ENCODE peak calls at places on chromosomes 12 and 14, in eight cellular contexts. H is iPS-NIHi11, J is left colon, Q is HuH-7.5, F is AG08395, L is fibroblast of pulmonary artery, X is HCEC 1CT, Y is left lobe of liver. W is an unnamed sample.

GRCh38 chr12:95966287-95966870 is 23.2 kb downstream of the AMDHD1 start:
- DNase-seq in H (no peak), J (no peak), Q (peak), F (no peak), L (no peak), X (no peak), Y (peak), W (no peak)

GRCh38 chr12:118402251-118402650 is 25.9 kb downstream of the SUDS3 start:
- DNase-seq in H (no peak), J (no peak), Q (no peak), F (peak), L (peak), X (peak), Y (no peak), W (peak)

GRCh38 chr12:4824415-4824814 is 85.3 kb upstream of the KCNA1 start:
- DNase-seq in H (no peak), J (no peak), Q (no peak), F (peak), L (peak), X (peak), Y (no peak), W (peak)

GRCh38 chr12:53825246-53826081 is 73.7 kb upstream of the CISTR start:
- DNase-seq in H (no peak), J (no peak), Q (peak), F (peak), L (no peak), X (peak), Y (peak), W (no peak)

GRCh38 chr14:76090611-76091010 is 61.1 kb upstream of the GPATCH2L start:
- DNase-seq in H (no peak), J (no peak), Q (no peak), F (peak), L (no peak), X (no peak), Y (no peak), W (peak)

GRCh38 chr14:29925106-29925722 is 2.4 kb downstream of the PRKD1 start:
- DNase-seq in H (peak), J (no peak), Q (no peak), F (peak), L (peak), X (peak), Y (no peak), W (peak)

GRCh38 chr12:15788266-15789214 is 648 bp downstream of the EPS8 start:
- DNase-seq in H (peak), J (peak), Q (peak), F (peak), L (peak), X (peak), Y (peak), W (peak)

GRCh38 chr14:51873221-51873893 is 12.9 kb downstream of the GNG2 start:
- DNase-seq in H (no peak), J (no peak), Q (no peak), F (peak), L (peak), X (peak), Y (no peak), W (peak)

GRCh38 chr12:21879312-21879711 is 61.9 kb downstream of the ABCC9 start:
- DNase-seq in H (no peak), J (no peak), Q (no peak), F (no peak), L (no peak), X (no peak), Y (no peak), W (no peak)

GRCh38 chr14:58955294-58955821 is 233.1 kb upstream of the DAAM1 start:
- DNase-seq in H (no peak), J (no peak), Q (no peak), F (no peak), L (peak), X (no peak), Y (no peak), W (no peak)

W was measured in GM03348.